ENCODE peak calls at places on chromosomes 6 and 20, in seven cellular contexts. Y, Q, L, D, M, I and T are unnamed samples.

GRCh38 chr20:19922716-19923115 is 94.4 kb upstream of the NAA20 start:
- DNase-seq in Y (no peak), Q (no peak), L (no peak), D (no peak), M (no peak), I (no peak), T (no peak)

GRCh38 chr6:133505680-133506079 is 264.5 kb downstream of the EYA4 start:
- DNase-seq in Y (no peak), Q (no peak), L (no peak), D (no peak), M (no peak), I (no peak), T (no peak)

GRCh38 chr6:34491091-34491430 is 25.2 kb downstream of the PACSIN1 start:
- DNase-seq in Y (no peak), Q (no peak), L (no peak), D (no peak), M (no peak), I (no peak), T (peak)

GRCh38 chr6:118283759-118284158 is 264.3 kb upstream of the PLN start:
- DNase-seq in Y (no peak), Q (peak), L (no peak), D (no peak), M (no peak), I (peak), T (peak)

GRCh38 chr6:167906899-167907298 is 80.2 kb downstream of the AFDN start:
- DNase-seq in Y (peak), Q (peak), L (no peak), D (no peak), M (no peak), I (no peak), T (no peak)

GRCh38 chr6:109013551-109014101 is 81.0 kb downstream of the SESN1 start:
- DNase-seq in Y (no peak), Q (no peak), L (no peak), D (no peak), M (no peak), I (no peak), T (no peak)

GRCh38 chr20:61285152-61285645 is 33.1 kb downstream of the CDH4 start:
- DNase-seq in Y (no peak), Q (no peak), L (no peak), D (no peak), M (no peak), I (no peak), T (no peak)

GRCh38 chr6:18155273-18155863 is at the start of gene KDM1B:
- DNase-seq in Y (peak), Q (peak), L (peak), D (peak), M (peak), I (peak), T (peak)

GRCh38 chr6:7630792-7631191 is 40.8 kb downstream of the SNRNP48 start:
- DNase-seq in Y (no peak), Q (no peak), L (no peak), D (no peak), M (no peak), I (no peak), T (no peak)

GRCh38 chr6:1242439-1242838 is 69.5 kb upstream of the FOXQ1 start:
- DNase-seq in Y (no peak), Q (no peak), L (no peak), D (no peak), M (no peak), I (no peak), T (no peak)

GRCh38 chr6:27757307-27757706 is 154.9 kb downstream of the OR2B2 start:
- DNase-seq in Y (no peak), Q (no peak), L (no peak), D (no peak), M (peak), I (peak), T (no peak)